ENCODE peak calls at places on chromosome 11, in nine cellular contexts. One of them, this sample, is unnamed.
A peak's percentile ranks its signal among the peaks of the same experiment; 100 is the strongest.

GRCh38 chr11:47973173-47973572 is 7.2 kb upstream of the PTPRJ start:
- DNase-seq in HepG2: no peak
- DNase-seq in A549: no peak
- DNase-seq in astrocyte of the spinal cord: no peak
- DNase-seq in left ventricle myocardium inferior: no peak
- DNase-seq in transverse colon: no peak
- DNase-seq in coronary artery: no peak
- DNase-seq in fibroblast of the aortic adventitia: no peak
- DNase-seq in AG09309: no peak
- DNase-seq in this sample: no peak

GRCh38 chr11:67696998-67697397 is 22.6 kb upstream of the ALDH3B2 start:
- DNase-seq in HepG2: no peak
- DNase-seq in A549: no peak
- DNase-seq in astrocyte of the spinal cord: no peak
- DNase-seq in left ventricle myocardium inferior: no peak
- DNase-seq in transverse colon: no peak
- DNase-seq in coronary artery: no peak
- DNase-seq in fibroblast of the aortic adventitia: no peak
- DNase-seq in AG09309: no peak
- DNase-seq in this sample: no peak

GRCh38 chr11:133927690-133928627 is 28.8 kb downstream of the IGSF9B start:
- DNase-seq in HepG2: peak; percentile 36
- DNase-seq in A549: peak; percentile 73
- DNase-seq in astrocyte of the spinal cord: peak; percentile 35
- DNase-seq in left ventricle myocardium inferior: peak; percentile 59
- DNase-seq in transverse colon: peak; percentile 69
- DNase-seq in coronary artery: no peak
- DNase-seq in fibroblast of the aortic adventitia: peak; percentile 63
- DNase-seq in AG09309: peak; percentile 7
- DNase-seq in this sample: peak; percentile 58

GRCh38 chr11:125091247-125091876 is 20.1 kb downstream of the TMEM218 start:
- DNase-seq in HepG2: peak; percentile 47
- DNase-seq in A549: peak; percentile 33
- DNase-seq in astrocyte of the spinal cord: peak; percentile 83
- DNase-seq in left ventricle myocardium inferior: no peak
- DNase-seq in transverse colon: no peak
- DNase-seq in coronary artery: no peak
- DNase-seq in fibroblast of the aortic adventitia: peak; percentile 86
- DNase-seq in AG09309: peak; percentile 32
- DNase-seq in this sample: peak; percentile 85

GRCh38 chr11:772429-773390 is 4.6 kb downstream of the GATD1 start:
- DNase-seq in HepG2: no peak
- DNase-seq in A549: no peak
- DNase-seq in astrocyte of the spinal cord: no peak
- DNase-seq in left ventricle myocardium inferior: no peak
- DNase-seq in transverse colon: no peak
- DNase-seq in coronary artery: no peak
- DNase-seq in fibroblast of the aortic adventitia: no peak
- DNase-seq in AG09309: no peak
- DNase-seq in this sample: no peak

GRCh38 chr11:35683728-35684339 is 21.3 kb downstream of the TRIM44 start:
- DNase-seq in HepG2: no peak
- DNase-seq in A549: no peak
- DNase-seq in astrocyte of the spinal cord: no peak
- DNase-seq in left ventricle myocardium inferior: no peak
- DNase-seq in transverse colon: no peak
- DNase-seq in coronary artery: no peak
- DNase-seq in fibroblast of the aortic adventitia: peak; percentile 32
- DNase-seq in AG09309: no peak
- DNase-seq in this sample: peak; percentile 33

GRCh38 chr11:87284306-87284705 is 246.6 kb downstream of the TMEM135 start:
- DNase-seq in HepG2: no peak
- DNase-seq in A549: no peak
- DNase-seq in astrocyte of the spinal cord: no peak
- DNase-seq in left ventricle myocardium inferior: no peak
- DNase-seq in transverse colon: no peak
- DNase-seq in coronary artery: no peak
- DNase-seq in fibroblast of the aortic adventitia: no peak
- DNase-seq in AG09309: no peak
- DNase-seq in this sample: no peak

GRCh38 chr11:129215506-129216245 is 23.6 kb upstream of the ARHGAP32 start:
- DNase-seq in HepG2: no peak
- DNase-seq in A549: no peak
- DNase-seq in astrocyte of the spinal cord: no peak
- DNase-seq in left ventricle myocardium inferior: no peak
- DNase-seq in transverse colon: no peak
- DNase-seq in coronary artery: no peak
- DNase-seq in fibroblast of the aortic adventitia: no peak
- DNase-seq in AG09309: no peak
- DNase-seq in this sample: no peak

GRCh38 chr11:69251639-69252493 is 42.1 kb upstream of the MYEOV start:
- DNase-seq in HepG2: peak; percentile 52
- DNase-seq in A549: no peak
- DNase-seq in astrocyte of the spinal cord: no peak
- DNase-seq in left ventricle myocardium inferior: no peak
- DNase-seq in transverse colon: no peak
- DNase-seq in coronary artery: no peak
- DNase-seq in fibroblast of the aortic adventitia: no peak
- DNase-seq in AG09309: no peak
- DNase-seq in this sample: no peak

GRCh38 chr11:109865558-109866186 is 227.5 kb upstream of the ZC3H12C start:
- DNase-seq in HepG2: no peak
- DNase-seq in A549: no peak
- DNase-seq in astrocyte of the spinal cord: no peak
- DNase-seq in left ventricle myocardium inferior: peak; percentile 14
- DNase-seq in transverse colon: no peak
- DNase-seq in coronary artery: no peak
- DNase-seq in fibroblast of the aortic adventitia: no peak
- DNase-seq in AG09309: no peak
- DNase-seq in this sample: no peak

GRCh38 chr11:19642185-19642591 is 70.4 kb upstream of the NAV2 start:
- DNase-seq in HepG2: no peak
- DNase-seq in A549: no peak
- DNase-seq in astrocyte of the spinal cord: no peak
- DNase-seq in left ventricle myocardium inferior: peak; percentile 24
- DNase-seq in transverse colon: no peak
- DNase-seq in coronary artery: no peak
- DNase-seq in fibroblast of the aortic adventitia: peak; percentile 76
- DNase-seq in AG09309: no peak
- DNase-seq in this sample: peak; percentile 58

GRCh38 chr11:18700872-18701271 is 2.3 kb downstream of the TMEM86A start:
- DNase-seq in HepG2: no peak
- DNase-seq in A549: no peak
- DNase-seq in astrocyte of the spinal cord: no peak
- DNase-seq in left ventricle myocardium inferior: no peak
- DNase-seq in transverse colon: no peak
- DNase-seq in coronary artery: no peak
- DNase-seq in fibroblast of the aortic adventitia: no peak
- DNase-seq in AG09309: no peak
- DNase-seq in this sample: no peak

GRCh38 chr11:63816732-63817131 is 3.5 kb downstream of the SPINDOC start:
- DNase-seq in HepG2: no peak
- DNase-seq in A549: no peak
- DNase-seq in astrocyte of the spinal cord: no peak
- DNase-seq in left ventricle myocardium inferior: no peak
- DNase-seq in transverse colon: no peak
- DNase-seq in coronary artery: no peak
- DNase-seq in fibroblast of the aortic adventitia: no peak
- DNase-seq in AG09309: no peak
- DNase-seq in this sample: no peak

GRCh38 chr11:63813035-63813562 is at the start of gene SPINDOC:
- DNase-seq in HepG2: peak; percentile 47
- DNase-seq in A549: peak; percentile 89
- DNase-seq in astrocyte of the spinal cord: peak; percentile 63
- DNase-seq in left ventricle myocardium inferior: peak; percentile 83
- DNase-seq in transverse colon: peak; percentile 82
- DNase-seq in coronary artery: peak; percentile 84
- DNase-seq in fibroblast of the aortic adventitia: peak; percentile 43
- DNase-seq in AG09309: no peak
- DNase-seq in this sample: peak; percentile 57

GRCh38 chr11:63813563-63814382 is 517 bp downstream of the SPINDOC start:
- DNase-seq in HepG2: no peak
- DNase-seq in A549: peak; percentile 38
- DNase-seq in astrocyte of the spinal cord: peak; percentile 62
- DNase-seq in left ventricle myocardium inferior: peak; percentile 60
- DNase-seq in transverse colon: peak; percentile 47
- DNase-seq in coronary artery: no peak
- DNase-seq in fibroblast of the aortic adventitia: peak; percentile 40
- DNase-seq in AG09309: no peak
- DNase-seq in this sample: peak; percentile 43

GRCh38 chr11:63814383-63814736 is 1.1 kb downstream of the SPINDOC start:
- DNase-seq in HepG2: no peak
- DNase-seq in A549: no peak
- DNase-seq in astrocyte of the spinal cord: no peak
- DNase-seq in left ventricle myocardium inferior: no peak
- DNase-seq in transverse colon: no peak
- DNase-seq in coronary artery: no peak
- DNase-seq in fibroblast of the aortic adventitia: no peak
- DNase-seq in AG09309: no peak
- DNase-seq in this sample: no peak

DNA sequence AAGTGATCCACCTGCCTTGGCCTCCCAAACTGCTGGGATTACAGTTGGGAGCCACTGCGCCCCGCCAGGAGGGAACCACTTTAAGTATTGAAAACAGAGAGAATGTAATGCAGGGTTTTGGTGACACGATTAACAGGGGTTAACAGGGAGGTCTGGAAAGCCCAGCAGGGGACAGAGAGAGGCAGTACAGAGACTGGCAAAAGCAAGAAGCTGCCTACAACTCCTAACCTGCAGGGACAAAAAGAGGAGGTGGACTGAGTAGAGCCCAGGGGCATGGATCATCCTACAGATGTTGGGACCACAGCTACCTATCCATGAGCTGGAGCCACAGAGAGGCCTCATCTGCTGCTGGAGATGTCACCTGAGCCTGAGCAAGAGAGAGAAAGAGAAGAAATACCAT is 1.7 kb upstream of the SPINDOC start:
- DNase-seq in HepG2: no peak
- DNase-seq in A549: no peak
- DNase-seq in astrocyte of the spinal cord: no peak
- DNase-seq in left ventricle myocardium inferior: no peak
- DNase-seq in transverse colon: no peak
- DNase-seq in coronary artery: no peak
- DNase-seq in fibroblast of the aortic adventitia: no peak
- DNase-seq in AG09309: no peak
- DNase-seq in this sample: no peak
- H3K4me3 ChIP-seq in HepG2: peak overlapping the region; percentile 95
- H3K4me3 ChIP-seq in A549: no peak overlapping the region
- H3K4me3 ChIP-seq in astrocyte of the spinal cord: no peak overlapping the region
- H3K4me3 ChIP-seq in left ventricle myocardium inferior: no peak overlapping the region
- H3K4me3 ChIP-seq in transverse colon: no peak overlapping the region
- H3K4me3 ChIP-seq in coronary artery: no peak overlapping the region
- H3K4me3 ChIP-seq in fibroblast of the aortic adventitia: no peak overlapping the region
- H3K4me3 ChIP-seq in AG09309: no peak overlapping the region
- H3K4me3 ChIP-seq in this sample: no peak overlapping the region

DNA sequence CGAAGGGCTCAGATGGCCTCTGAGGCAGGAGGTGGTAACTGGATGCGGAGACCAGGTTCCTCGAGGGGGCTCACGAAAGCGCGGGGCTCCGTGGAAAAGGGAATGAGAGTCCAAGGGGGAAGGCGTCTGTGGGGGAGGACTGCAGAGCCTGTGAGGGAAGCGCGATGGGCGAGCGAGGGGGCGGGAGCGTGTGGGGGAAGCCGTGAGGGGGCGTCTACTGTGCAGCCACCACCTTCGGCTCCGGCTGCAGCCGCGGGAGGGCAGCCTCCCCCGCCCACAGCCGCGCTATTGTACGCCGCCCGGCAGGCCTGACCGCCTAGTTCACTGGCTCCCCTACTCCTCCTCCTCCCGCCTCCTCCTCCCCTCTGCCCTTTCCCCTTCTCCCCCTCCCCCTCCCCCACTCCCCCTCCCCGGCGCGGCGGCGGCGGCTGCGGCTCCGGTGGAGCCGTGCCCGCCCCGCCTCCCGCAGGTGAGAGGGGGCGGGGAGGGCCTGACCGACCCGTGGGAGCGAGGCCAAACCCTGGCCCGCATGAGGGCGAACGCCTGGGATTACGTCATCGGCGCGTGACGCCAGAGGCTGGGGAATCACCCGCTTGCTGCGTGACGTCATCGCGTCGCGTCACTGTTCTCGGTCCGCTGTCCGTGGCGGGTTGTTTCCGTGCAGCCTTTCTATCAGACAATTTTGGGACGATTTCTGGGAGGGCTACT is at the start of gene PAK1:
- DNase-seq in HepG2: peak; percentile 54
- DNase-seq in A549: peak; percentile 81
- DNase-seq in astrocyte of the spinal cord: peak; percentile 76
- DNase-seq in left ventricle myocardium inferior: peak; percentile 76
- DNase-seq in transverse colon: peak; percentile 96
- DNase-seq in coronary artery: peak; percentile 79
- DNase-seq in fibroblast of the aortic adventitia: peak; percentile 76
- DNase-seq in AG09309: no peak
- DNase-seq in this sample: peak; percentile 88
- TF ChIP-seq CTCF in HepG2: peak; percentile 58
- TF ChIP-seq CTCF in A549: peak; percentile 23
- TF ChIP-seq CTCF in astrocyte of the spinal cord: no peak
- TF ChIP-seq CTCF in left ventricle myocardium inferior: peak; percentile 24
- TF ChIP-seq CTCF in transverse colon: no peak
- TF ChIP-seq CTCF in coronary artery: no peak
- TF ChIP-seq CTCF in fibroblast of the aortic adventitia: peak; percentile 28
- TF ChIP-seq CTCF in AG09309: no peak
- TF ChIP-seq CTCF in this sample: no peak

GRCh38 chr11:118078972-118079411 is 2.1 kb downstream of the TMPRSS4 start:
- DNase-seq in HepG2: no peak
- DNase-seq in A549: no peak
- DNase-seq in astrocyte of the spinal cord: no peak
- DNase-seq in left ventricle myocardium inferior: no peak
- DNase-seq in transverse colon: peak; percentile 49
- DNase-seq in coronary artery: no peak
- DNase-seq in fibroblast of the aortic adventitia: no peak
- DNase-seq in AG09309: no peak
- DNase-seq in this sample: no peak
- H3K4me3 ChIP-seq in HepG2: no peak overlapping the region
- H3K4me3 ChIP-seq in A549: no peak overlapping the region
- H3K4me3 ChIP-seq in astrocyte of the spinal cord: no peak overlapping the region
- H3K4me3 ChIP-seq in left ventricle myocardium inferior: no peak overlapping the region
- H3K4me3 ChIP-seq in transverse colon: no peak overlapping the region
- H3K4me3 ChIP-seq in coronary artery: no peak overlapping the region
- H3K4me3 ChIP-seq in fibroblast of the aortic adventitia: no peak overlapping the region
- H3K4me3 ChIP-seq in AG09309: no peak overlapping the region
- H3K4me3 ChIP-seq in this sample: no peak overlapping the region

DNA sequence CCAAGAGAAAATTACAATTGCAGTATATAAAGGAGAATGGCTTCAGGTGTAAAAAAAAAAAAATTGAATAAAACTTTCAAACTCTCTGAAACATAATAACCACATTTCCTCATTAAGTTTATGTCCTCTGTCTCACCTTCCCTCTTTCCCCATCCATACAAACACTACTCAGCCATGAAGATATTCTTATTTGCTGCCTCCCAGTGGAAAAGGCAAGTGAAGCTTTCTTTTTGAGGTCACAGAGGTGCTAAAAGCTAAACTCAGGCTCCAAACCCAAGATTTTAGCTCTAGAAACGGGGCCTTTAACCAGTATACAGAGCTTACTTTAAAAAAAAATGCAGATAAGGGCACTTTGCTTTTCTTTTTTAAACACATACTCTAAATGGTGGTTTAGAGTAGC is 1568.5 kb downstream of the FAM181B start:
- DNase-seq in HepG2: no peak
- DNase-seq in A549: no peak
- DNase-seq in astrocyte of the spinal cord: no peak
- DNase-seq in left ventricle myocardium inferior: no peak
- DNase-seq in transverse colon: no peak
- DNase-seq in coronary artery: no peak
- DNase-seq in fibroblast of the aortic adventitia: no peak
- DNase-seq in AG09309: no peak
- DNase-seq in this sample: no peak
- TF ChIP-seq CTCF in HepG2: peak; percentile 13
- TF ChIP-seq CTCF in A549: no peak
- TF ChIP-seq CTCF in astrocyte of the spinal cord: no peak
- TF ChIP-seq CTCF in left ventricle myocardium inferior: no peak
- TF ChIP-seq CTCF in transverse colon: no peak
- TF ChIP-seq CTCF in coronary artery: no peak
- TF ChIP-seq CTCF in fibroblast of the aortic adventitia: no peak
- TF ChIP-seq CTCF in AG09309: no peak
- TF ChIP-seq CTCF in this sample: no peak